ENCODE peak calls at places on chromosome 22, in seven cellular contexts. K is PC-3, E is sigmoid colon, M is cardiac muscle cell, N is iPS DF 6.9, L is spleen, G is heart right ventricle. D is an unnamed sample.

GRCh38 chr22:30649430-30650007 is 13.9 kb downstream of the SLC35E4 start:
- DNase-seq in G (no peak), M (peak; percentile 46), N (no peak), K (peak; percentile 90), L (no peak), E (no peak), D (peak; percentile 83)

GRCh38 chr22:17742528-17742902 is 31.8 kb downstream of the BID start:
- DNase-seq in K (peak; percentile 74), E (peak; percentile 77), L (peak; percentile 86), M (peak; percentile 80), G (peak; percentile 58), N (peak; percentile 82), D (peak; percentile 47)

GRCh38 chr22:33401291-33401690 is 343.1 kb upstream of the SYN3 start:
- DNase-seq in G (no peak), L (no peak), E (no peak), K (peak; percentile 1), N (no peak), M (no peak), D (no peak)

GRCh38 chr22:24875862-24876506 is 70.0 kb downstream of the SGSM1 start:
- DNase-seq in E (no peak), M (peak; percentile 46), G (no peak), N (peak; percentile 13), L (no peak), K (peak; percentile 25), D (no peak)

GRCh38 chr22:45804986-45805325 is 133.3 kb downstream of the ATXN10 start:
- DNase-seq in N (no peak), M (peak; percentile 96), K (peak; percentile 92), E (no peak), G (no peak), L (no peak), D (no peak)

GRCh38 chr22:29014773-29015172 is 46.9 kb downstream of the C22orf31 start:
- DNase-seq in N (no peak), L (no peak), K (no peak), G (no peak), E (no peak), M (no peak), D (no peak)

GRCh38 chr22:39448205-39449054 is 8.4 kb upstream of the MGAT3 start:
- DNase-seq in L (no peak), G (no peak), N (no peak), M (no peak), E (no peak), K (peak; percentile 26), D (no peak)

GRCh38 chr22:31956360-31956759 is 12.0 kb downstream of the YWHAH start:
- DNase-seq in E (no peak), G (no peak), M (no peak), K (no peak), N (no peak), L (peak; percentile 29), D (no peak)

GRCh38 chr22:20994902-20995241 is 7.0 kb downstream of the THAP7 start:
- DNase-seq in L (no peak), K (no peak), E (no peak), G (no peak), N (no peak), M (no peak), D (no peak)

GRCh38 chr22:42439821-42440674 is 7.8 kb upstream of the NFAM1 start:
- DNase-seq in G (no peak), M (peak; percentile 40), N (no peak), L (peak; percentile 84), E (no peak), K (peak; percentile 17), D (no peak)

GRCh38 chr22:34638128-34638527 is 427.8 kb upstream of the ISX start:
- DNase-seq in M (no peak), N (no peak), E (no peak), K (no peak), G (no peak), L (no peak), D (no peak)

GRCh38 chr22:47841166-47841565 is 1078.7 kb downstream of the TBC1D22A start:
- DNase-seq in K (no peak), E (no peak), L (no peak), M (no peak), N (no peak), G (no peak), D (no peak)
- H3K27ac ChIP-seq in K (no peak overlapping the region), E (no peak overlapping the region), L (no peak overlapping the region), M (no peak overlapping the region), N (no peak overlapping the region), G (no peak overlapping the region), D (no peak overlapping the region)

DNA sequence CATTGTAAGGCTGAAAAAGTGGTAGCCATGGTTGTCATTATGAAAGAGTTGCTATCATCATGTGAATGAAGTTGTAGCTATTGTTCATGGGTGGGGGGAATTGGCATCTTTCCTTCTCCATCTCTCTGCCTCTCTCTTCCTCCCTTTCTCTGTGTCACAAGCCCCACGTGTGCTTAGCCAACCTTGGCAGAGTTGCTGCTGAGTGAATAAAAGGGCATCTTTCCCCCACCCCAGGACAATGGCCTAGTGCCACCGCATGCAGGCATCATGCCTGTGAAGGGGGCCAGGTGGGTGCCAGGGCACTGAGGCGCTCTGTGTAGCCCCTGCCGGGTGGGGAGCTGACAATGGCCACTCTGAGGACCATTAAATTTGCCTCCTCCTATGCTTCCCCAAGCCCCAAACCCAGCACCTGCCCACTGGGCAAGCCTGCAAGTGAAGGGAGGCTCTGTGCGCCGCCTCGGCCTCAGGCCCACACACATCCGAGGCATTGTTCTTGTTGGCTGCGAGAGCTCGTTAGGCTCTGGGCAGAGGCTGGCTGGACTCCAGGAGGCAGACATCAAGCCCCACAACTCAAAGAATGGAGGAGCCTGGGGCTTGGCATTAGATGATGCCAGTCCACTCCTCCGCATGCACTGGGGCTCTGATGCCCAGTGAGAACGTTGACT is 103.9 kb downstream of the SEZ6L start:
- DNase-seq in G (no peak), K (no peak), E (no peak), M (no peak), N (no peak), L (no peak), D (no peak)
- H3K27ac ChIP-seq in G (no peak overlapping the region), K (no peak overlapping the region), E (no peak overlapping the region), M (no peak overlapping the region), N (no peak overlapping the region), L (no peak overlapping the region), D (no peak overlapping the region)

DNA sequence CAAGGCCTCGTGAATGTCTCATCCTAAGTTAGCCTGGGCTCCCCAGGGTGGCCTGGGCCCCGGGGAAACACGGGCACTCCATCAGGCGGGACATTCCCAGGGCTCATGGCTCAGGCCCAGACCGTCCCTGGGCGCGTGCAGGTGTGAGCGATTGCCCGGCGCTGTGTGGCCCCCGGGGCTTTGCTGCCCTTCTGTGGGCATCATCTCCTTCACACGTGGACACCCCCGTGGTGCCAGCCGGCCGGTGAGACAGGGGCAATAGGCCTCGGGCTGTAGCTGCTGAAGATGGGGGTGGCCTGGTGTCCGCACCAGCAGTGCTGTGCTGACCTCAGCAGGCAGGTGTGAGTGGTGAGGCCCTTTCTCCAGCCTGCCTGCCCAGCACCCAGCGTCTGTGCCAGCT is 4.6 kb upstream of the SELENOO start:
- DNase-seq in M (no peak), L (no peak), N (no peak), G (no peak), K (no peak), E (no peak), D (no peak)
- H3K27ac ChIP-seq in M (no peak overlapping the region), L (no peak overlapping the region), N (no peak overlapping the region), G (no peak overlapping the region), K (no peak overlapping the region), E (no peak overlapping the region), D (no peak overlapping the region)

DNA sequence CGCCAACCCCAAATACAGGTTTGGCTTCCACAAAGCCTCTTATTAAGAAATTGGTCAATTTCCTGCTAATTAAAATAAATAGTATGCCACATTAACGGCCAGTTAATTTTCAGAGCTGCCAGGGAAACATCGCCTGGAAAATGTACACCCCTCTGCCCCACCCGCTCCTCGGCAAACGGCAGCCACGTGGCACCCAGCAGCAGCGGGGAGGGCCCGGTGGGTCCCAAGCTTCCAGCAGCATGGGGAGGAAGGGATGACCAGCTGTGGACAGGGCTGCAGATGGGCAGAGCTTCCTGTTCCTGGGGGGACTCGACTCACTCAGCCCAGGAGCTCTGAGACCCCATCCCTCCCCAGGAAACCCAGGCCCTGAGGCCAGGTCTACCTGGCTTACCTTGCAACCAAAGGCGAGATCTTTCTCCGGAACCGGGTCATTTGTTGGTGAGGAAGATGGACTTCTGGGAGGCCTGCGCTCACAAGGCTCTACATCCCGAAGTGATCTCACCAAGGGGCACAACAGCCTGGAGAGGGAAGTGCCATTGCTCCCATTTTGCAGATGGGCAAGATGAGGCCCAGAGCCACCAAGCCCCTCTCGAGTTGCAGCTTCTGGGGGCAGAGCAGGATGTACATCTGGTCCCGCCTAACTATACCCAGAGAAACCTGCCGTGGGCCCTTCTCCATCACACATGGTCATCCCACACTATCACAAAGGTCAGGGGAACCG is 68.3 kb downstream of the IGLL1 start:
- DNase-seq in E (peak; percentile 77), G (no peak), L (no peak), M (no peak), K (no peak), N (no peak), D (no peak)
- H3K27ac ChIP-seq in E (no peak overlapping the region), G (no peak overlapping the region), L (no peak overlapping the region), M (no peak overlapping the region), K (no peak overlapping the region), N (no peak overlapping the region), D (no peak overlapping the region)

GRCh38 chr22:48720662-48721393 is 1106.8 kb downstream of the BRD1 start:
- DNase-seq in L (peak; percentile 58), M (no peak), N (no peak), G (no peak), E (peak; percentile 32), K (no peak), D (no peak)

GRCh38 chr22:48727454-48728058 is 1100.1 kb downstream of the BRD1 start:
- DNase-seq in N (no peak), E (no peak), M (no peak), L (no peak), K (no peak), G (no peak), D (no peak)

GRCh38 chr22:48722661-48723060 is 1105.0 kb downstream of the BRD1 start:
- DNase-seq in G (no peak), L (peak; percentile 62), E (peak; percentile 2), K (no peak), N (no peak), M (no peak), D (no peak)

GRCh38 chr22:48721394-48721666 is 1106.3 kb downstream of the BRD1 start:
- DNase-seq in M (no peak), K (no peak), E (peak; percentile 40), L (no peak), N (no peak), G (no peak), D (no peak)

DNA sequence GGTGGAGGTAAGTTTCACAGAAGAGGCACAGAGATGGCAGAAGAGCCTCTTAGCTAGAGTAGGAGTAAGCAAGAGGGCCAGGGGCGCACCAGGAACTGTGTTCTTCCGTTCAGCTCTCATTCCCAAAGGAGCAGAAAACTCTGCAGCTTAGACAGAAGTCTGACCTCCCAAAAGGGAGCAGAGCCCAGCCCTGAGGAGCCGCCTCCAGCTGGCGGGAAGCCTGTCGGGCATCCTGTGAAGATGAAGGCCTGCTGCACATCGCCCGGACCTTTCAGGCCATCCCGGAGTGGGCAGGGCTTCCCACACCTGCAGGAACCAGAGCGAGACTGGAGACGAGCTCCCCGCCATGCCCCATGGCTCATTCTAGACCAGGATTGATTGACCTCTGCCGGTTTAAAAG is 1102.8 kb downstream of the BRD1 start:
- DNase-seq in E (no peak), G (no peak), N (no peak), L (peak; percentile 57), M (no peak), K (no peak), D (no peak)
- H3K27ac ChIP-seq in E (no peak overlapping the region), G (no peak overlapping the region), N (no peak overlapping the region), L (no peak overlapping the region), M (no peak overlapping the region), K (no peak overlapping the region), D (no peak overlapping the region)

GRCh38 chr22:37639771-37640590 is 512 bp downstream of the SH3BP1 start:
- DNase-seq in N (no peak), G (no peak), M (no peak), K (no peak), L (peak; percentile 85), E (no peak), D (no peak)
- H3K27ac ChIP-seq in N (no peak overlapping the region), G (no peak overlapping the region), M (no peak overlapping the region), K (no peak overlapping the region), L (peak overlapping the region; percentile 91), E (peak overlapping the region; percentile 60), D (peak overlapping the region; percentile 72)

D was measured in CD8-positive, alpha-beta memory T cell.